ENCODE peak calls at places on chromosomes 12 and 14, in nine cellular contexts. One of them, this sample, is unnamed.

GRCh38 chr14:75234173-75234855 is 44.3 kb upstream of the FOS start:
- DNase-seq in Caco-2: peak
- DNase-seq in activated T-cell treated with anti-CD3 and anti-CD28 coated beads for 48 hours: no peak
- DNase-seq in T-helper 2 cell treated with Interferon-gamma antibody and Interleukin-4, amounts not matched to agents 5 μg/mL and 100 μg/mL, for 36 hours: no peak
- DNase-seq in germinal center: no peak
- DNase-seq in 8988T: peak
- DNase-seq in stimulated activated CD4-positive, alpha-beta T cell treated with anti-CD3 and anti-CD28 coated beads, Interleukin-15, amount 100 ng/mL, for 24 hours: no peak
- DNase-seq in T47D: no peak
- DNase-seq in ovary: peak
- DNase-seq in this sample: no peak

GRCh38 chr12:47188576-47189441 is 109.0 kb upstream of the AMIGO2 start:
- DNase-seq in Caco-2: no peak
- DNase-seq in activated T-cell treated with anti-CD3 and anti-CD28 coated beads for 48 hours: no peak
- DNase-seq in T-helper 2 cell treated with Interferon-gamma antibody and Interleukin-4, amounts not matched to agents 5 μg/mL and 100 μg/mL, for 36 hours: no peak
- DNase-seq in germinal center: no peak
- DNase-seq in 8988T: no peak
- DNase-seq in stimulated activated CD4-positive, alpha-beta T cell treated with anti-CD3 and anti-CD28 coated beads, Interleukin-15, amount 100 ng/mL, for 24 hours: no peak
- DNase-seq in T47D: no peak
- DNase-seq in ovary: no peak
- DNase-seq in this sample: no peak

GRCh38 chr12:55659486-55660385 is 23.0 kb downstream of the OR10P1 start:
- DNase-seq in Caco-2: no peak
- DNase-seq in activated T-cell treated with anti-CD3 and anti-CD28 coated beads for 48 hours: no peak
- DNase-seq in T-helper 2 cell treated with Interferon-gamma antibody and Interleukin-4, amounts not matched to agents 5 μg/mL and 100 μg/mL, for 36 hours: no peak
- DNase-seq in germinal center: no peak
- DNase-seq in 8988T: no peak
- DNase-seq in stimulated activated CD4-positive, alpha-beta T cell treated with anti-CD3 and anti-CD28 coated beads, Interleukin-15, amount 100 ng/mL, for 24 hours: no peak
- DNase-seq in T47D: no peak
- DNase-seq in ovary: peak
- DNase-seq in this sample: peak

GRCh38 chr14:28382460-28383220 is 383.9 kb upstream of the FOXG1 start:
- DNase-seq in Caco-2: no peak
- DNase-seq in activated T-cell treated with anti-CD3 and anti-CD28 coated beads for 48 hours: no peak
- DNase-seq in T-helper 2 cell treated with Interferon-gamma antibody and Interleukin-4, amounts not matched to agents 5 μg/mL and 100 μg/mL, for 36 hours: no peak
- DNase-seq in germinal center: no peak
- DNase-seq in 8988T: no peak
- DNase-seq in stimulated activated CD4-positive, alpha-beta T cell treated with anti-CD3 and anti-CD28 coated beads, Interleukin-15, amount 100 ng/mL, for 24 hours: no peak
- DNase-seq in T47D: no peak
- DNase-seq in ovary: no peak
- DNase-seq in this sample: no peak

GRCh38 chr14:104237651-104238423 is 99.5 kb downstream of the KIF26A start:
- DNase-seq in Caco-2: peak
- DNase-seq in activated T-cell treated with anti-CD3 and anti-CD28 coated beads for 48 hours: no peak
- DNase-seq in T-helper 2 cell treated with Interferon-gamma antibody and Interleukin-4, amounts not matched to agents 5 μg/mL and 100 μg/mL, for 36 hours: no peak
- DNase-seq in germinal center: no peak
- DNase-seq in 8988T: no peak
- DNase-seq in stimulated activated CD4-positive, alpha-beta T cell treated with anti-CD3 and anti-CD28 coated beads, Interleukin-15, amount 100 ng/mL, for 24 hours: no peak
- DNase-seq in T47D: no peak
- DNase-seq in ovary: no peak
- DNase-seq in this sample: no peak

GRCh38 chr12:92341333-92341691 is 195.7 kb upstream of the BTG1 start:
- DNase-seq in Caco-2: no peak
- DNase-seq in activated T-cell treated with anti-CD3 and anti-CD28 coated beads for 48 hours: no peak
- DNase-seq in T-helper 2 cell treated with Interferon-gamma antibody and Interleukin-4, amounts not matched to agents 5 μg/mL and 100 μg/mL, for 36 hours: no peak
- DNase-seq in germinal center: no peak
- DNase-seq in 8988T: no peak
- DNase-seq in stimulated activated CD4-positive, alpha-beta T cell treated with anti-CD3 and anti-CD28 coated beads, Interleukin-15, amount 100 ng/mL, for 24 hours: no peak
- DNase-seq in T47D: no peak
- DNase-seq in ovary: no peak
- DNase-seq in this sample: peak

GRCh38 chr12:131608740-131609665 is 101.9 kb upstream of the SFSWAP start:
- DNase-seq in Caco-2: peak
- DNase-seq in activated T-cell treated with anti-CD3 and anti-CD28 coated beads for 48 hours: peak
- DNase-seq in T-helper 2 cell treated with Interferon-gamma antibody and Interleukin-4, amounts not matched to agents 5 μg/mL and 100 μg/mL, for 36 hours: peak
- DNase-seq in germinal center: peak
- DNase-seq in 8988T: peak
- DNase-seq in stimulated activated CD4-positive, alpha-beta T cell treated with anti-CD3 and anti-CD28 coated beads, Interleukin-15, amount 100 ng/mL, for 24 hours: peak
- DNase-seq in T47D: peak
- DNase-seq in ovary: peak
- DNase-seq in this sample: peak

GRCh38 chr12:100268835-100269564 is 2.0 kb downstream of the SCYL2 start:
- DNase-seq in Caco-2: no peak
- DNase-seq in activated T-cell treated with anti-CD3 and anti-CD28 coated beads for 48 hours: no peak
- DNase-seq in T-helper 2 cell treated with Interferon-gamma antibody and Interleukin-4, amounts not matched to agents 5 μg/mL and 100 μg/mL, for 36 hours: no peak
- DNase-seq in germinal center: no peak
- DNase-seq in 8988T: no peak
- DNase-seq in stimulated activated CD4-positive, alpha-beta T cell treated with anti-CD3 and anti-CD28 coated beads, Interleukin-15, amount 100 ng/mL, for 24 hours: no peak
- DNase-seq in T47D: no peak
- DNase-seq in ovary: no peak
- DNase-seq in this sample: peak

GRCh38 chr14:69010632-69011031 is 31.5 kb upstream of the ACTN1 start:
- DNase-seq in Caco-2: no peak
- DNase-seq in activated T-cell treated with anti-CD3 and anti-CD28 coated beads for 48 hours: no peak
- DNase-seq in T-helper 2 cell treated with Interferon-gamma antibody and Interleukin-4, amounts not matched to agents 5 μg/mL and 100 μg/mL, for 36 hours: no peak
- DNase-seq in germinal center: no peak
- DNase-seq in 8988T: no peak
- DNase-seq in stimulated activated CD4-positive, alpha-beta T cell treated with anti-CD3 and anti-CD28 coated beads, Interleukin-15, amount 100 ng/mL, for 24 hours: peak
- DNase-seq in T47D: no peak
- DNase-seq in ovary: no peak
- DNase-seq in this sample: no peak

GRCh38 chr12:28759334-28759733 is 389.7 kb upstream of the FAR2 start:
- DNase-seq in Caco-2: no peak
- DNase-seq in activated T-cell treated with anti-CD3 and anti-CD28 coated beads for 48 hours: no peak
- DNase-seq in T-helper 2 cell treated with Interferon-gamma antibody and Interleukin-4, amounts not matched to agents 5 μg/mL and 100 μg/mL, for 36 hours: no peak
- DNase-seq in germinal center: no peak
- DNase-seq in 8988T: no peak
- DNase-seq in stimulated activated CD4-positive, alpha-beta T cell treated with anti-CD3 and anti-CD28 coated beads, Interleukin-15, amount 100 ng/mL, for 24 hours: peak
- DNase-seq in T47D: no peak
- DNase-seq in ovary: no peak
- DNase-seq in this sample: no peak

GRCh38 chr12:16307843-16308475 is 30.5 kb upstream of the SLC15A5 start:
- DNase-seq in Caco-2: no peak
- DNase-seq in activated T-cell treated with anti-CD3 and anti-CD28 coated beads for 48 hours: no peak
- DNase-seq in T-helper 2 cell treated with Interferon-gamma antibody and Interleukin-4, amounts not matched to agents 5 μg/mL and 100 μg/mL, for 36 hours: no peak
- DNase-seq in germinal center: no peak
- DNase-seq in 8988T: no peak
- DNase-seq in stimulated activated CD4-positive, alpha-beta T cell treated with anti-CD3 and anti-CD28 coated beads, Interleukin-15, amount 100 ng/mL, for 24 hours: no peak
- DNase-seq in T47D: no peak
- DNase-seq in ovary: no peak
- DNase-seq in this sample: no peak

GRCh38 chr14:56374421-56374820 is 205.2 kb upstream of the TMEM260 start:
- DNase-seq in Caco-2: no peak
- DNase-seq in activated T-cell treated with anti-CD3 and anti-CD28 coated beads for 48 hours: no peak
- DNase-seq in T-helper 2 cell treated with Interferon-gamma antibody and Interleukin-4, amounts not matched to agents 5 μg/mL and 100 μg/mL, for 36 hours: no peak
- DNase-seq in germinal center: no peak
- DNase-seq in 8988T: no peak
- DNase-seq in stimulated activated CD4-positive, alpha-beta T cell treated with anti-CD3 and anti-CD28 coated beads, Interleukin-15, amount 100 ng/mL, for 24 hours: no peak
- DNase-seq in T47D: no peak
- DNase-seq in ovary: no peak
- DNase-seq in this sample: no peak

GRCh38 chr12:14612895-14613294 is 45.2 kb upstream of the PLBD1 start:
- DNase-seq in Caco-2: no peak
- DNase-seq in activated T-cell treated with anti-CD3 and anti-CD28 coated beads for 48 hours: no peak
- DNase-seq in T-helper 2 cell treated with Interferon-gamma antibody and Interleukin-4, amounts not matched to agents 5 μg/mL and 100 μg/mL, for 36 hours: no peak
- DNase-seq in germinal center: no peak
- DNase-seq in 8988T: no peak
- DNase-seq in stimulated activated CD4-positive, alpha-beta T cell treated with anti-CD3 and anti-CD28 coated beads, Interleukin-15, amount 100 ng/mL, for 24 hours: no peak
- DNase-seq in T47D: no peak
- DNase-seq in ovary: no peak
- DNase-seq in this sample: no peak

GRCh38 chr12:749871-750270 is 2.5 kb upstream of the WNK1 start:
- DNase-seq in Caco-2: no peak
- DNase-seq in activated T-cell treated with anti-CD3 and anti-CD28 coated beads for 48 hours: no peak
- DNase-seq in T-helper 2 cell treated with Interferon-gamma antibody and Interleukin-4, amounts not matched to agents 5 μg/mL and 100 μg/mL, for 36 hours: no peak
- DNase-seq in germinal center: no peak
- DNase-seq in 8988T: no peak
- DNase-seq in stimulated activated CD4-positive, alpha-beta T cell treated with anti-CD3 and anti-CD28 coated beads, Interleukin-15, amount 100 ng/mL, for 24 hours: no peak
- DNase-seq in T47D: no peak
- DNase-seq in ovary: no peak
- DNase-seq in this sample: peak

GRCh38 chr14:57085801-57086200 is 182.9 kb downstream of the EXOC5 start:
- DNase-seq in Caco-2: no peak
- DNase-seq in activated T-cell treated with anti-CD3 and anti-CD28 coated beads for 48 hours: no peak
- DNase-seq in T-helper 2 cell treated with Interferon-gamma antibody and Interleukin-4, amounts not matched to agents 5 μg/mL and 100 μg/mL, for 36 hours: no peak
- DNase-seq in germinal center: no peak
- DNase-seq in 8988T: no peak
- DNase-seq in stimulated activated CD4-positive, alpha-beta T cell treated with anti-CD3 and anti-CD28 coated beads, Interleukin-15, amount 100 ng/mL, for 24 hours: no peak
- DNase-seq in T47D: no peak
- DNase-seq in ovary: no peak
- DNase-seq in this sample: no peak

GRCh38 chr14:69037790-69038448 is 58.8 kb upstream of the ACTN1 start:
- DNase-seq in Caco-2: no peak
- DNase-seq in activated T-cell treated with anti-CD3 and anti-CD28 coated beads for 48 hours: no peak
- DNase-seq in T-helper 2 cell treated with Interferon-gamma antibody and Interleukin-4, amounts not matched to agents 5 μg/mL and 100 μg/mL, for 36 hours: no peak
- DNase-seq in germinal center: no peak
- DNase-seq in 8988T: no peak
- DNase-seq in stimulated activated CD4-positive, alpha-beta T cell treated with anti-CD3 and anti-CD28 coated beads, Interleukin-15, amount 100 ng/mL, for 24 hours: no peak
- DNase-seq in T47D: no peak
- DNase-seq in ovary: no peak
- DNase-seq in this sample: peak

GRCh38 chr14:49585803-49586672 is at the start of gene RPS29:
- DNase-seq in Caco-2: peak
- DNase-seq in activated T-cell treated with anti-CD3 and anti-CD28 coated beads for 48 hours: peak
- DNase-seq in T-helper 2 cell treated with Interferon-gamma antibody and Interleukin-4, amounts not matched to agents 5 μg/mL and 100 μg/mL, for 36 hours: peak
- DNase-seq in germinal center: peak
- DNase-seq in 8988T: peak
- DNase-seq in stimulated activated CD4-positive, alpha-beta T cell treated with anti-CD3 and anti-CD28 coated beads, Interleukin-15, amount 100 ng/mL, for 24 hours: peak
- DNase-seq in T47D: peak
- DNase-seq in ovary: peak
- DNase-seq in this sample: peak

GRCh38 chr12:87779858-87780498 is 249.2 kb downstream of the C12orf50 start:
- DNase-seq in Caco-2: no peak
- DNase-seq in activated T-cell treated with anti-CD3 and anti-CD28 coated beads for 48 hours: no peak
- DNase-seq in T-helper 2 cell treated with Interferon-gamma antibody and Interleukin-4, amounts not matched to agents 5 μg/mL and 100 μg/mL, for 36 hours: no peak
- DNase-seq in germinal center: no peak
- DNase-seq in 8988T: no peak
- DNase-seq in stimulated activated CD4-positive, alpha-beta T cell treated with anti-CD3 and anti-CD28 coated beads, Interleukin-15, amount 100 ng/mL, for 24 hours: no peak
- DNase-seq in T47D: no peak
- DNase-seq in ovary: no peak
- DNase-seq in this sample: no peak

GRCh38 chr14:96978525-96979272 is 181.5 kb downstream of the VRK1 start:
- DNase-seq in Caco-2: no peak
- DNase-seq in activated T-cell treated with anti-CD3 and anti-CD28 coated beads for 48 hours: no peak
- DNase-seq in T-helper 2 cell treated with Interferon-gamma antibody and Interleukin-4, amounts not matched to agents 5 μg/mL and 100 μg/mL, for 36 hours: no peak
- DNase-seq in germinal center: no peak
- DNase-seq in 8988T: no peak
- DNase-seq in stimulated activated CD4-positive, alpha-beta T cell treated with anti-CD3 and anti-CD28 coated beads, Interleukin-15, amount 100 ng/mL, for 24 hours: no peak
- DNase-seq in T47D: no peak
- DNase-seq in ovary: no peak
- DNase-seq in this sample: no peak

GRCh38 chr14:56414231-56414630 is 165.4 kb upstream of the TMEM260 start:
- DNase-seq in Caco-2: no peak
- DNase-seq in activated T-cell treated with anti-CD3 and anti-CD28 coated beads for 48 hours: no peak
- DNase-seq in T-helper 2 cell treated with Interferon-gamma antibody and Interleukin-4, amounts not matched to agents 5 μg/mL and 100 μg/mL, for 36 hours: no peak
- DNase-seq in germinal center: no peak
- DNase-seq in 8988T: no peak
- DNase-seq in stimulated activated CD4-positive, alpha-beta T cell treated with anti-CD3 and anti-CD28 coated beads, Interleukin-15, amount 100 ng/mL, for 24 hours: no peak
- DNase-seq in T47D: no peak
- DNase-seq in ovary: no peak
- DNase-seq in this sample: no peak

GRCh38 chr12:120843472-120843871 is 60.7 kb downstream of the SPPL3 start:
- DNase-seq in Caco-2: no peak
- DNase-seq in activated T-cell treated with anti-CD3 and anti-CD28 coated beads for 48 hours: no peak
- DNase-seq in T-helper 2 cell treated with Interferon-gamma antibody and Interleukin-4, amounts not matched to agents 5 μg/mL and 100 μg/mL, for 36 hours: no peak
- DNase-seq in germinal center: no peak
- DNase-seq in 8988T: no peak
- DNase-seq in stimulated activated CD4-positive, alpha-beta T cell treated with anti-CD3 and anti-CD28 coated beads, Interleukin-15, amount 100 ng/mL, for 24 hours: no peak
- DNase-seq in T47D: no peak
- DNase-seq in ovary: no peak
- DNase-seq in this sample: no peak

GRCh38 chr12:11827096-11827841 is 177.8 kb downstream of the ETV6 start:
- DNase-seq in Caco-2: no peak
- DNase-seq in activated T-cell treated with anti-CD3 and anti-CD28 coated beads for 48 hours: no peak
- DNase-seq in T-helper 2 cell treated with Interferon-gamma antibody and Interleukin-4, amounts not matched to agents 5 μg/mL and 100 μg/mL, for 36 hours: no peak
- DNase-seq in germinal center: no peak
- DNase-seq in 8988T: no peak
- DNase-seq in stimulated activated CD4-positive, alpha-beta T cell treated with anti-CD3 and anti-CD28 coated beads, Interleukin-15, amount 100 ng/mL, for 24 hours: peak
- DNase-seq in T47D: no peak
- DNase-seq in ovary: no peak
- DNase-seq in this sample: no peak

GRCh38 chr12:88994537-88994936 is 357.8 kb downstream of the DUSP6 start:
- DNase-seq in Caco-2: no peak
- DNase-seq in activated T-cell treated with anti-CD3 and anti-CD28 coated beads for 48 hours: no peak
- DNase-seq in T-helper 2 cell treated with Interferon-gamma antibody and Interleukin-4, amounts not matched to agents 5 μg/mL and 100 μg/mL, for 36 hours: no peak
- DNase-seq in germinal center: no peak
- DNase-seq in 8988T: no peak
- DNase-seq in stimulated activated CD4-positive, alpha-beta T cell treated with anti-CD3 and anti-CD28 coated beads, Interleukin-15, amount 100 ng/mL, for 24 hours: no peak
- DNase-seq in T47D: no peak
- DNase-seq in ovary: no peak
- DNase-seq in this sample: no peak

GRCh38 chr14:54117401-54117800 is 160.8 kb upstream of the BMP4 start:
- DNase-seq in Caco-2: no peak
- DNase-seq in activated T-cell treated with anti-CD3 and anti-CD28 coated beads for 48 hours: no peak
- DNase-seq in T-helper 2 cell treated with Interferon-gamma antibody and Interleukin-4, amounts not matched to agents 5 μg/mL and 100 μg/mL, for 36 hours: no peak
- DNase-seq in germinal center: no peak
- DNase-seq in 8988T: no peak
- DNase-seq in stimulated activated CD4-positive, alpha-beta T cell treated with anti-CD3 and anti-CD28 coated beads, Interleukin-15, amount 100 ng/mL, for 24 hours: no peak
- DNase-seq in T47D: no peak
- DNase-seq in ovary: no peak
- DNase-seq in this sample: no peak

GRCh38 chr14:22657861-22658260 is 13.7 kb upstream of the OR6J1 start:
- DNase-seq in Caco-2: no peak
- DNase-seq in activated T-cell treated with anti-CD3 and anti-CD28 coated beads for 48 hours: no peak
- DNase-seq in T-helper 2 cell treated with Interferon-gamma antibody and Interleukin-4, amounts not matched to agents 5 μg/mL and 100 μg/mL, for 36 hours: no peak
- DNase-seq in germinal center: no peak
- DNase-seq in 8988T: no peak
- DNase-seq in stimulated activated CD4-positive, alpha-beta T cell treated with anti-CD3 and anti-CD28 coated beads, Interleukin-15, amount 100 ng/mL, for 24 hours: no peak
- DNase-seq in T47D: no peak
- DNase-seq in ovary: no peak
- DNase-seq in this sample: peak